ENCODE peak calls at places on chromosomes 7 and 10, in nine cellular contexts. T is spleen, S is endothelial cell, G is fibroblast of lung, L is GM12864, C is H9, H is SK-N-SH, U is RWPE1, W is GM13976. P is an unnamed sample.

GRCh38 chr10:127853868-127854768 is 38.6 kb downstream of the CLRN3 start:
- DNase-seq in T (peak; percentile 90), S (peak; percentile 75), G (peak; percentile 45), L (peak; percentile 16), C (peak; percentile 77), H (peak; percentile 86), U (peak; percentile 79), W (peak; percentile 82), P (peak; percentile 71)

GRCh38 chr7:22386865-22387264 is 29.9 kb upstream of the RAPGEF5 start:
- DNase-seq in T (no peak), S (no peak), G (no peak), L (peak; percentile 37), C (no peak), H (no peak), U (no peak), W (no peak), P (no peak)

GRCh38 chr7:132742152-132742551 is 165.9 kb upstream of the PLXNA4 start:
- DNase-seq in T (no peak), S (no peak), G (peak; percentile 98), L (no peak), C (no peak), H (no peak), U (peak; percentile 34), W (no peak), P (no peak)

GRCh38 chr10:62545667-62546066 is 171.5 kb downstream of the ZNF365 start:
- DNase-seq in T (no peak), S (no peak), G (peak; percentile 80), L (no peak), C (no peak), H (no peak), U (no peak), W (no peak), P (no peak)

GRCh38 chr10:51257511-51258248 is 183.4 kb downstream of the PRKG1 start:
- DNase-seq in T (no peak), S (no peak), G (peak; percentile 53), L (no peak), C (no peak), H (no peak), U (no peak), W (no peak), P (no peak)

GRCh38 chr10:57014758-57015157 is 653.7 kb upstream of the ZWINT start:
- DNase-seq in T (no peak), S (no peak), G (no peak), L (no peak), C (no peak), H (no peak), U (no peak), W (no peak), P (no peak)

GRCh38 chr10:100306861-100307260 is 20.4 kb upstream of the BLOC1S2 start:
- DNase-seq in T (no peak), S (no peak), G (no peak), L (no peak), C (no peak), H (no peak), U (no peak), W (no peak), P (no peak)

GRCh38 chr10:50552771-50553535 is 70.8 kb downstream of the SGMS1 start:
- DNase-seq in T (no peak), S (no peak), G (peak; percentile 53), L (no peak), C (no peak), H (no peak), U (no peak), W (no peak), P (peak; percentile 65)

GRCh38 chr7:155456772-155457543 is 971 bp upstream of the EN2 start:
- DNase-seq in T (peak; percentile 81), S (peak; percentile 74), G (peak; percentile 45), L (no peak), C (peak; percentile 86), H (peak; percentile 94), U (peak; percentile 59), W (peak; percentile 54), P (peak; percentile 71)

GRCh38 chr10:48564466-48565150 is 40.3 kb downstream of the ARHGAP22 start:
- DNase-seq in T (no peak), S (no peak), G (no peak), L (no peak), C (peak; percentile 8), H (no peak), U (no peak), W (no peak), P (no peak)

GRCh38 chr7:135712182-135712782 is 15.7 kb downstream of the SLC13A4 start:
- DNase-seq in T (no peak), S (no peak), G (no peak), L (no peak), C (no peak), H (peak; percentile 81), U (no peak), W (no peak), P (no peak)

GRCh38 chr7:452230-452751 is 67.4 kb downstream of the PDGFA start:
- DNase-seq in T (peak; percentile 69), S (no peak), G (peak; percentile 65), L (no peak), C (no peak), H (no peak), U (no peak), W (peak; percentile 83), P (peak; percentile 63)

GRCh38 chr7:137619181-137619580 is 227.6 kb downstream of the DGKI start:
- DNase-seq in T (no peak), S (no peak), G (no peak), L (no peak), C (no peak), H (no peak), U (no peak), W (no peak), P (no peak)

GRCh38 chr10:7551891-7552731 is 114.7 kb downstream of the ITIH5 start:
- DNase-seq in T (no peak), S (no peak), G (no peak), L (no peak), C (peak; percentile 65), H (no peak), U (no peak), W (no peak), P (peak; percentile 32)

DNA sequence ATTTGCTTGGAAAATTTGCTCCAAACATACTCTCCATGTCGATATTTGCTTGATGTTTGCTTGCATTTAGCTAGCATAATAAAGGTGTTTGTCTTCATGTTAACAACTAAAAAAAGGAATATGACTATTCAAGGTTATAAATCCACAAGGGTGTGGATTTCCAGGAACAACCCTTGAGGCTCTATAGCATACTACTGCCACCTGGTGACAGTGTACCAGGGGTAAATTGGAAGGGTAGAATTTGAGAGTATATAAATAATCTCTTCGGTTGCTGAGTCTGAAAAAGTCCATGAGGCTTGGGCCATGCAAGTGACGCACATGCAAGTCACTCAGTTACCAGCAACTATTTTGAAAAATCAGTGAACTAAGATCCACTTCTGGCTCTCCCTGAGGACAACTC is 68.4 kb downstream of the SLIT1 start:
- DNase-seq in T (no peak), S (no peak), G (no peak), L (no peak), C (no peak), H (no peak), U (peak; percentile 53), W (no peak), P (no peak)
- TF ChIP-seq CTCF in T (no peak), S (peak; percentile 16), G (peak; percentile 14), L (no peak), C (peak; percentile 62), H (no peak), U (no peak), W (peak; percentile 20), P (no peak)

DNA sequence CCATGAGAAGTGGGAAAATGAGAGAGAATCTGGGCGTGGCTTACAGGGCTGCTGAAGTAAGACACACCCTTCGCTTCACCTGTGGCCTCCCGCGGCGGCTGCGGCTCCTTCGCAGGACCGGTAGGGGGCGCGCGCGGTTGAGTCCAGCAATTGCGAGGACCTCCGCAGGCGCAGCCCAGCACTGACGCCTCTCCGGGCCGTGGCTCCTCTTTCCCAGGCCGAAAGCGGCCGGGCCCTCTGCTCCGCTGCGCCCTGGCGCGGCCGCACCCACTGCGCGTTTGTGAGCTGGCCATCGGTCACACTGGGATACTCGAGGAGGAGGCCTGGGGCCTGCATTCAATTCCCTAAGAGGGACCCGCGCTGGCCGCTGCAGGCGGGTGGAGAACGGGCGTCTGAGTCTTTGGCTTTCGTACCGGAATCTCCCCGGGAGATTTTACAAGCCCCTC is at the start of gene LRRD1:
- DNase-seq in T (peak; percentile 97), S (peak; percentile 97), G (peak; percentile 82), L (peak; percentile 50), C (peak; percentile 97), H (peak; percentile 95), U (peak; percentile 81), W (peak; percentile 94), P (peak; percentile 88)
- TF ChIP-seq CTCF in T (peak; percentile 94), S (peak; percentile 97), G (peak; percentile 89), L (peak; percentile 89), C (peak; percentile 100), H (peak; percentile 88), U (peak; percentile 99), W (peak; percentile 99), P (peak; percentile 91)

GRCh38 chr10:123270806-123271205 is 116.6 kb downstream of the BUB3 start:
- DNase-seq in T (no peak), S (no peak), G (no peak), L (no peak), C (no peak), H (no peak), U (no peak), W (no peak), P (no peak)

GRCh38 chr10:123274513-123275182 is 120.4 kb downstream of the BUB3 start:
- DNase-seq in T (no peak), S (no peak), G (no peak), L (no peak), C (no peak), H (no peak), U (no peak), W (no peak), P (peak; percentile 49)

GRCh38 chr10:123269675-123270074 is 115.5 kb downstream of the BUB3 start:
- DNase-seq in T (no peak), S (no peak), G (no peak), L (no peak), C (no peak), H (no peak), U (no peak), W (no peak), P (no peak)

GRCh38 chr10:123270221-123270620 is 116.0 kb downstream of the BUB3 start:
- DNase-seq in T (no peak), S (no peak), G (peak; percentile 97), L (no peak), C (no peak), H (no peak), U (no peak), W (no peak), P (no peak)

DNA sequence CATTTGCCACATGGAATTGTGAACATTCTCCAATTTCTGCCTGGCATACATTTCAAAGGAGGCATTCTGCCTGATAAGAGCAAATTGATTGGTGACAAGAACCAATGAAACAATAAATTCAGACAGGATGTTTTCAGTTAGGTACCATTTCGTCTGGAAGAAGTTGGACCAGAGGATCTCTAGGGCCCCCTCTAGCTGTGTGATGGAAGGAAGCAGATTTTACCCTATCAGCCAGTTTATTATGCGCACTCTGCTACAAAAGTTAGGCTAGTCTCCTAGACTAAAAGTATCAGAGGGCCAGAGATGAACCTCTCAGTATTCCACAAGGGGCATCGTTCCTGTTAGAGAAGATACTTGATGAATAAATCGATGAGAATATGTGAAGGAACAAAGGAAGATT is 118.0 kb downstream of the BUB3 start:
- DNase-seq in T (no peak), S (no peak), G (no peak), L (no peak), C (no peak), H (no peak), U (no peak), W (no peak), P (no peak)
- TF ChIP-seq CTCF in T (no peak), S (no peak), G (no peak), L (peak; percentile 14), C (peak; percentile 53), H (no peak), U (no peak), W (no peak), P (no peak)

GRCh38 chr7:129664029-129665012 is 52.8 kb downstream of the NRF1 start:
- DNase-seq in T (no peak), S (no peak), G (peak; percentile 69), L (no peak), C (no peak), H (peak; percentile 79), U (peak; percentile 34), W (peak; percentile 63), P (no peak)
- TF ChIP-seq CTCF in T (peak; percentile 44), S (peak; percentile 52), G (peak; percentile 46), L (peak; percentile 45), C (peak; percentile 63), H (peak; percentile 93), U (peak; percentile 74), W (peak; percentile 20), P (peak; percentile 35)